ENCODE peak calls at places on chromosomes 3 and 15, in nine cellular contexts. N, O, L, W, Z, U, P, E and J are unnamed samples.

GRCh38 chr3:55686720-55687254 is 199.7 kb upstream of the WNT5A start:
- DNase-seq in Z (no peak), N (no peak), W (no peak), L (no peak), U (no peak), P (no peak), E (no peak), O (peak), J (no peak)

GRCh38 chr3:57756528-57757401 is 656 bp downstream of the SLMAP start:
- DNase-seq in U (peak), N (no peak), L (no peak), Z (peak), O (peak), W (peak), E (no peak), P (peak), J (peak)

GRCh38 chr3:42175841-42176240 is 84.7 kb downstream of the TRAK1 start:
- DNase-seq in U (no peak), O (no peak), N (no peak), Z (no peak), L (no peak), W (no peak), P (no peak), E (no peak), J (no peak)

GRCh38 chr15:94972314-94972713 is 741.0 kb downstream of the MCTP2 start:
- DNase-seq in W (no peak), E (no peak), Z (peak), N (no peak), L (peak), U (no peak), O (peak), P (no peak), J (no peak)

GRCh38 chr15:96625251-96625650 is 294.8 kb downstream of the NR2F2 start:
- DNase-seq in E (no peak), P (no peak), N (no peak), O (no peak), Z (no peak), L (no peak), U (no peak), W (no peak), J (no peak)

GRCh38 chr3:64956619-64957018 is 268.8 kb upstream of the ADAMTS9 start:
- DNase-seq in Z (no peak), U (no peak), O (no peak), L (no peak), E (no peak), P (no peak), N (no peak), W (no peak), J (no peak)

GRCh38 chr3:183160616-183161015 is 1.9 kb downstream of the LAMP3 start:
- DNase-seq in U (no peak), L (no peak), O (no peak), N (no peak), Z (no peak), P (no peak), W (no peak), E (no peak), J (no peak)

GRCh38 chr3:58299839-58300516 is 6.1 kb upstream of the RPP14 start:
- DNase-seq in Z (peak), O (peak), U (no peak), W (no peak), L (no peak), N (no peak), E (no peak), P (no peak), J (peak)

GRCh38 chr3:132843851-132844565 is 121.8 kb upstream of the NPHP3 start:
- DNase-seq in N (no peak), E (no peak), Z (no peak), P (no peak), O (no peak), U (no peak), W (no peak), L (no peak), J (no peak)

DNA sequence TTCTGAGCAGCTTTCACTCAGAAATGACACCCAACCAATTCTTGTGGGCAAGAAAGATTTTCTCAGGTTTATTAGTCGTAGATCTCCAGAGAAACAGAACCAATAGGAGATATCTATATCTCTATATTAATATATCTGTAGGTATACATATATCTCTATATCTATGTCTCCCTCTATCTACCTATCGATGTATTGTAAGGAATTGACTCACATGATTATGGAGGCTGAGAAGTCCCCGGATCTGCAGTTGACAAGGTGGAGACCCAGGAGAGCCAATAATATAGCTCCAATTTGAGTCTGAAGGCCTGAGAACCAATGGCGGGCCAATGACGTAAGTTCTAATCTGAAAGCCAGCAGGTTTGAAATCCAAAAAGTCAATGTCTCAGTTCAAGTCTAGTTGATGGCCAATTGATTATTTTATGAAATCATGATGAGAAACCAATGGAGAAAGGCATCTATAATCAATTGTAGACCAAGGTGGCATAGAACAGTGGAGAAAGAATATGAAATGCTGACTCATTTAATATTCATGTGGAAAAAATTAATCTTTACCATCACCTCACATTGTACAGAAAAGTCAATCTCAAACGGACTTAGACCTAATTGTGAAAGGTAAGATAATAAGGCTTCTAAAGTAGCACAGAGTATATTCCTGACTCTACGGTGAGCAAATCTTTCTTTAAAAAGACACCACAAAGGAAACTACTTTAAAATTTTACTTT is 65.6 kb upstream of the CHRNA7 start:
- DNase-seq in Z (no peak), E (no peak), P (no peak), U (no peak), N (no peak), O (no peak), L (no peak), W (no peak), J (no peak)
- TF ChIP-seq CTCF in Z (no peak), E (no peak), P (no peak), U (no peak), N (no peak), O (no peak), L (no peak), W (no peak), J (no peak)

DNA sequence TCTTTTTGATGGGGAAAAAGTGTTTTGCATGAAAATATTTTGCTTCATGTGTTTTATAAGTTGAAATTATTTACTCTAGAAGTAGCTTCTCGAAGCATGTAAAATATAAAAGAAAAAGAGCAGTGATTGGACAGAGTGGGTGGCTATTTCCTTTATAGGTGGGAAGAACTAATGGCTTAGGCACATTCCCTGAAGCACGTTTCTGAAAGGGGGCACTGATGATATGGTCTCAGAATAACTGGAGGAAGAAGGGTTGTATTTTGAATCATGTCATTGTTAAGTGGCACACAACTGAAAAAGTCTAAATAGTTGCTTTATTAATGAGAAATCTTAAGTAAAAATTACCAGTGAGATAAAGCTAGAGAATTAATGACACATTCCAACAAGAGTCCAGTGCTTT is 4.0 kb downstream of the UNC13C start:
- DNase-seq in N (no peak), Z (no peak), L (no peak), O (no peak), U (no peak), E (no peak), P (no peak), W (no peak), J (no peak)
- TF ChIP-seq CTCF in N (no peak), Z (no peak), L (no peak), O (no peak), U (no peak), E (no peak), P (no peak), W (no peak), J (no peak)

DNA sequence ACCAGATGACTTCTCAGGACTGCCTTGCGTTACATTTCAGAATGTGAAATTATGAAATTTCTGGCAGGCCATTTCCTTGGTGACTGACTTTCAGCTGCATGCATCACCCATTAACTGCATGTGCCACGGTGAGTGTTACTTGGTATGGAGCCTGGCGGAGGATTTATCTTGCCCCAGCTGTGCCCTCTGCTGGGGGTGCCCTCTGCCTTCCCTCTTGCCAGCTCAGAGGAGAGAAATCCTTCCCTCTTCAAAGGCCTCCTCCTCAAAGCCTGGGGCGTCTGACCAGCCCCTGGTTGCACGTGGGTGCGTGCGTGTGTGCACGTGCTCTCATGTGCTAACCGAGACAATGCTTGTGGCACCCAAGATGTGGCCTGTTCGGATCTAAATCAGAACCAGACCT is 57.8 kb upstream of the CTSH start:
- DNase-seq in W (no peak), O (peak), U (peak), P (no peak), L (no peak), N (no peak), Z (peak), E (no peak), J (no peak)
- TF ChIP-seq CTCF in W (no peak), O (no peak), U (no peak), P (no peak), L (peak), N (no peak), Z (peak), E (no peak), J (no peak)

GRCh38 chr15:90143176-90143655 is 40.9 kb upstream of the IDH2 start:
- DNase-seq in U (peak), L (peak), O (peak), P (peak), N (no peak), E (no peak), Z (peak), W (peak), J (peak)
- TF ChIP-seq CTCF in U (peak), L (peak), O (peak), P (peak), N (peak), E (peak), Z (peak), W (peak), J (peak)

DNA sequence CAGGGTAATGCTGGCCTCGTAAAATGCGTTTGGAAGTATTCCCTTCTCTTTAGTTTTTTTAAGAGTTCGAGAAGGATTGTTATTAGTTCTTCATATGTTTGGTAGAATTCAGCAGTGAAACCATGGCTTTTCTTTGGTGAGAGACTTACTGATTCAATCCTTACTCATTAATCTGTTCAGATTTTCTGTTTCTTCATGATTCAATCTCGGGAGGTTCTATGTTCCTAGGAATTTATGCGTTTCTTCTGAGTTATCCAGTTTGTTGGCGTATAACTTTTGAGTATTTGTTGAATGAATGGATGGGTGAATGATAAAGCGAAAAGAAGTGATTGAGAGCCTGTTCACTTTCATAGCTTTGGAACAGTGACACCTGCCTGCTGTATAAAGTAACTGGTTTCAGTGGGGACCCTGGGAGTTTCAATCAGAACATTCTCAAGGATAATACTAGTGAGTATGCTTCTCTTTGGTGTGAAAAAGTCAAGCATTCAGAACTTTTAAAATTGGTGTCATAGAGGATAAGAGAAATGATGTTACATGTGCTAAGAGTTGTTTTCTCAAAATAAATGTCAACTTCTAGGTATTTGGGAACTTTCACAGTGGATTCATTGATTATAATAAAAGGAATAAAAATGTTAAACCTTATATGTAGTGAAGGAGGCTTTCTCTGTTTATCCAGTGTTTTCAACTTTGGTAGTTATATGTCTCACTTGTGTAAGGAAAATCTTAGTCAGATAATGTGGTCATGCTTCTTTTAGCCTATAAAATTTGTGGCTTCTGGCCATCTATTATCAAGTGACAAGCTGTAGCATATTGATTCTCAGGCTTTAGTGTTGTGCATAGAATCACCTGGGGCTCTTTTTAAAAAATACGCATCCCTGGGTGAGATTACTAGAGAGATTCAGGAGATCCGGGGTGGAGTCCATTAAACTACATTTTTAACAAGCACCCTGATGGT is 11.7 kb downstream of the LRCH3 start:
- DNase-seq in P (no peak), U (no peak), N (no peak), O (no peak), W (no peak), L (no peak), Z (no peak), E (no peak), J (no peak)
- TF ChIP-seq CTCF in P (no peak), U (no peak), N (no peak), O (peak), W (peak), L (no peak), Z (no peak), E (peak), J (no peak)